ENCODE peak calls at places on chromosome 21, in seven cellular contexts. O is H7; W is lower lobe of right lung; V is RWPE1; B is stimulated activated CD4-positive, alpha-beta T cell treated with anti-CD3 and anti-CD28 coated beads, Interleukin-2, amount 100 ng/mL, for 48 hours; T is activated CD4-positive, alpha-beta T cell treated with anti-CD3 and anti-CD28 coated beads, Interleukin-2, amount 50 U/mL, for 24 hours; H is activated naive CD4-positive, alpha-beta T cell treated with anti-CD3 and anti-CD28 coated beads, Interleukin-2, amount 10 ng/mL, durations not matched to agents 7 days and 5 days. N is an unnamed sample.

GRCh38 chr21:43667191-43667904 is 8.0 kb downstream of the RRP1B start:
- DNase-seq in V (peak; percentile 68), H (no peak), T (no peak), O (no peak), W (no peak), B (no peak), N (no peak)

GRCh38 chr21:38531610-38532009 is 33.3 kb upstream of the ERG start:
- DNase-seq in W (no peak), B (no peak), V (no peak), H (no peak), T (no peak), O (no peak), N (no peak)

GRCh38 chr21:33557447-33557846 is 14.6 kb downstream of the SON start:
- DNase-seq in B (no peak), W (no peak), O (no peak), H (no peak), T (no peak), V (no peak), N (no peak)

GRCh38 chr21:16554522-16554921 is 824.7 kb downstream of the USP25 start:
- DNase-seq in H (no peak), O (peak; percentile 9), T (no peak), B (no peak), V (no peak), W (no peak), N (no peak)

GRCh38 chr21:26491663-26492062 is 81.4 kb downstream of the CYYR1 start:
- DNase-seq in W (no peak), H (no peak), V (no peak), B (no peak), T (no peak), O (no peak), N (no peak)

GRCh38 chr21:45254557-45254930 is 33.2 kb downstream of the POFUT2 start:
- DNase-seq in T (no peak), O (no peak), H (no peak), B (no peak), W (no peak), V (no peak), N (no peak)

GRCh38 chr21:15050588-15051377 is 14.0 kb downstream of the NRIP1 start:
- DNase-seq in O (peak; percentile 55), B (no peak), T (no peak), V (no peak), W (no peak), H (no peak), N (no peak)

GRCh38 chr21:43187715-43188114 is 18.9 kb downstream of the CRYAA start:
- DNase-seq in V (no peak), T (no peak), O (no peak), B (no peak), H (no peak), W (no peak), N (no peak)